ENCODE peak calls at places on chromosomes 3 and 15, in nine cellular contexts. One of them, this sample, is unnamed.

GRCh38 chr3:138442996-138443395 is 8.6 kb downstream of the ESYT3 start:
- DNase-seq in PC-3: no peak
- DNase-seq in breast epithelium: no peak
- DNase-seq in gastrocnemius medialis: no peak
- DNase-seq in uterus: no peak
- DNase-seq in GM23338: no peak
- DNase-seq in sigmoid colon: no peak
- DNase-seq in CD8-positive, alpha-beta memory T cell: no peak
- DNase-seq in HCT116: no peak
- DNase-seq in this sample: no peak

GRCh38 chr3:81581966-81582599 is 179.4 kb downstream of the GBE1 start:
- DNase-seq in PC-3: peak
- DNase-seq in breast epithelium: no peak
- DNase-seq in gastrocnemius medialis: no peak
- DNase-seq in uterus: peak
- DNase-seq in GM23338: peak
- DNase-seq in sigmoid colon: no peak
- DNase-seq in CD8-positive, alpha-beta memory T cell: no peak
- DNase-seq in HCT116: peak
- DNase-seq in this sample: peak

GRCh38 chr3:157079677-157080369 is 80.1 kb downstream of the CCNL1 start:
- DNase-seq in PC-3: no peak
- DNase-seq in breast epithelium: no peak
- DNase-seq in gastrocnemius medialis: no peak
- DNase-seq in uterus: no peak
- DNase-seq in GM23338: no peak
- DNase-seq in sigmoid colon: no peak
- DNase-seq in CD8-positive, alpha-beta memory T cell: no peak
- DNase-seq in HCT116: no peak
- DNase-seq in this sample: no peak

GRCh38 chr3:79005084-79005483 is 762.7 kb downstream of the ROBO1 start:
- DNase-seq in PC-3: no peak
- DNase-seq in breast epithelium: no peak
- DNase-seq in gastrocnemius medialis: no peak
- DNase-seq in uterus: no peak
- DNase-seq in GM23338: no peak
- DNase-seq in sigmoid colon: no peak
- DNase-seq in CD8-positive, alpha-beta memory T cell: no peak
- DNase-seq in HCT116: no peak
- DNase-seq in this sample: peak

GRCh38 chr3:4633078-4634004 is 140.2 kb downstream of the ITPR1 start:
- DNase-seq in PC-3: peak
- DNase-seq in breast epithelium: no peak
- DNase-seq in gastrocnemius medialis: no peak
- DNase-seq in uterus: no peak
- DNase-seq in GM23338: peak
- DNase-seq in sigmoid colon: no peak
- DNase-seq in CD8-positive, alpha-beta memory T cell: no peak
- DNase-seq in HCT116: peak
- DNase-seq in this sample: peak

GRCh38 chr15:72782993-72783562 is 480 bp downstream of the ADPGK start:
- DNase-seq in PC-3: peak
- DNase-seq in breast epithelium: peak
- DNase-seq in gastrocnemius medialis: peak
- DNase-seq in uterus: no peak
- DNase-seq in GM23338: peak
- DNase-seq in sigmoid colon: peak
- DNase-seq in CD8-positive, alpha-beta memory T cell: no peak
- DNase-seq in HCT116: no peak
- DNase-seq in this sample: no peak

GRCh38 chr15:68608206-68608843 is 29.5 kb downstream of the CORO2B start:
- DNase-seq in PC-3: no peak
- DNase-seq in breast epithelium: no peak
- DNase-seq in gastrocnemius medialis: peak
- DNase-seq in uterus: peak
- DNase-seq in GM23338: peak
- DNase-seq in sigmoid colon: peak
- DNase-seq in CD8-positive, alpha-beta memory T cell: no peak
- DNase-seq in HCT116: no peak
- DNase-seq in this sample: no peak

GRCh38 chr3:146165370-146165769 is 4.4 kb upstream of the PLOD2 start:
- DNase-seq in PC-3: peak
- DNase-seq in breast epithelium: no peak
- DNase-seq in gastrocnemius medialis: no peak
- DNase-seq in uterus: no peak
- DNase-seq in GM23338: no peak
- DNase-seq in sigmoid colon: no peak
- DNase-seq in CD8-positive, alpha-beta memory T cell: no peak
- DNase-seq in HCT116: no peak
- DNase-seq in this sample: peak

GRCh38 chr3:63654246-63654645 is 1.8 kb downstream of the SNTN start:
- DNase-seq in PC-3: no peak
- DNase-seq in breast epithelium: no peak
- DNase-seq in gastrocnemius medialis: no peak
- DNase-seq in uterus: no peak
- DNase-seq in GM23338: no peak
- DNase-seq in sigmoid colon: no peak
- DNase-seq in CD8-positive, alpha-beta memory T cell: no peak
- DNase-seq in HCT116: no peak
- DNase-seq in this sample: peak

GRCh38 chr15:31483924-31484368 is 157.3 kb downstream of the KLF13 start:
- DNase-seq in PC-3: no peak
- DNase-seq in breast epithelium: no peak
- DNase-seq in gastrocnemius medialis: no peak
- DNase-seq in uterus: no peak
- DNase-seq in GM23338: peak
- DNase-seq in sigmoid colon: no peak
- DNase-seq in CD8-positive, alpha-beta memory T cell: peak
- DNase-seq in HCT116: no peak
- DNase-seq in this sample: no peak
- H3K4me3 ChIP-seq in PC-3: no peak
- H3K4me3 ChIP-seq in breast epithelium: no peak
- H3K4me3 ChIP-seq in gastrocnemius medialis: no peak
- H3K4me3 ChIP-seq in uterus: no peak
- H3K4me3 ChIP-seq in GM23338: peak
- H3K4me3 ChIP-seq in sigmoid colon: no peak
- H3K4me3 ChIP-seq in CD8-positive, alpha-beta memory T cell: no peak
- H3K4me3 ChIP-seq in HCT116: no peak
- H3K4me3 ChIP-seq in this sample: no peak

GRCh38 chr15:78766041-78766440 is 45.2 kb downstream of the ADAMTS7 start:
- DNase-seq in PC-3: no peak
- DNase-seq in breast epithelium: no peak
- DNase-seq in gastrocnemius medialis: peak
- DNase-seq in uterus: peak
- DNase-seq in GM23338: no peak
- DNase-seq in sigmoid colon: peak
- DNase-seq in CD8-positive, alpha-beta memory T cell: no peak
- DNase-seq in HCT116: no peak
- DNase-seq in this sample: no peak
- H3K27ac ChIP-seq in PC-3: no peak
- H3K27ac ChIP-seq in breast epithelium: no peak
- H3K27ac ChIP-seq in gastrocnemius medialis: no peak
- H3K27ac ChIP-seq in uterus: no peak
- H3K27ac ChIP-seq in GM23338: no peak
- H3K27ac ChIP-seq in sigmoid colon: no peak
- H3K27ac ChIP-seq in CD8-positive, alpha-beta memory T cell: no peak
- H3K27ac ChIP-seq in HCT116: no peak
- H3K27ac ChIP-seq in this sample: no peak

DNA sequence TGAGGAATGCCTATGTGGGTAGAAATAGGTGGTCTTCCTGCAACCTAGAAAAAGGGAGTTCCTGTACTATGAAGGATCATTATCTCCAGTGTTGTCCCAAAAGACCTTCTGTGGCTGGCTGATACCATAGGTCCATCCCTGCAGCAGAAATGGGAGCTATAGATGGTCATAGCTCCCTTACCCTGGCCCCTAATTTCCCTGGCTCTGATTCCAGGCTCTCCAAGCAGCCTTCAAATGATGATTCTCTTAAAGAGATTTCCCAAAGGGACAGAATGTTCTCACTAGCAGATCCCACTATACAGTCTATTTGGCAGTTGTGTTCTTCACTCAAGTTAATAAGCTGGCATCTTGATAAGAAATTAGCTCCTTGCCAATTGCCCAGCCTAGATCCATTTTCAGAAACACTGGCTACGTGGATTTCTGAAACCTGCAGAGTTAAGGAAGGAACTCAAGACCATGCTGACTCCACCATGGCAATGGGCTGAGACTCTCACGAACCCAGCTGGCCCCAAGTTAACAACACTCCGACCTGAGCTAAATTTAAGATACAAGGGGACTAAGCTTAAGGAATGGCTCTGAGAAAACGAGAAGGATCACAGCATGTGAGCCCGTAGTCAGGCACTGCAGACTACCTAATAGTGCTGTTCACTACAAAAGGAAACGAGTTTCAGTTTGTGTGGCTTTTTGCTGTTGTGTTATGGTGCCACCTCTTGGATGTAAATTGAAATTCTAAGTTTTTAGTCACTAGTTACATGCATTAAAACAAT is 11.4 kb downstream of the C15orf40 start:
- DNase-seq in PC-3: peak
- DNase-seq in breast epithelium: no peak
- DNase-seq in gastrocnemius medialis: no peak
- DNase-seq in uterus: no peak
- DNase-seq in GM23338: peak
- DNase-seq in sigmoid colon: no peak
- DNase-seq in CD8-positive, alpha-beta memory T cell: no peak
- DNase-seq in HCT116: no peak
- DNase-seq in this sample: peak
- H3K4me3 ChIP-seq in PC-3: peak
- H3K4me3 ChIP-seq in breast epithelium: no peak
- H3K4me3 ChIP-seq in gastrocnemius medialis: peak
- H3K4me3 ChIP-seq in uterus: no peak
- H3K4me3 ChIP-seq in GM23338: no peak
- H3K4me3 ChIP-seq in sigmoid colon: no peak
- H3K4me3 ChIP-seq in CD8-positive, alpha-beta memory T cell: peak
- H3K4me3 ChIP-seq in HCT116: no peak
- H3K4me3 ChIP-seq in this sample: peak

GRCh38 chr3:134331811-134332199 is 42.4 kb downstream of the AMOTL2 start:
- DNase-seq in PC-3: no peak
- DNase-seq in breast epithelium: no peak
- DNase-seq in gastrocnemius medialis: no peak
- DNase-seq in uterus: no peak
- DNase-seq in GM23338: peak
- DNase-seq in sigmoid colon: no peak
- DNase-seq in CD8-positive, alpha-beta memory T cell: no peak
- DNase-seq in HCT116: no peak
- DNase-seq in this sample: no peak
- H3K27ac ChIP-seq in PC-3: no peak
- H3K27ac ChIP-seq in breast epithelium: peak
- H3K27ac ChIP-seq in gastrocnemius medialis: no peak
- H3K27ac ChIP-seq in uterus: peak
- H3K27ac ChIP-seq in GM23338: peak
- H3K27ac ChIP-seq in sigmoid colon: peak
- H3K27ac ChIP-seq in CD8-positive, alpha-beta memory T cell: no peak
- H3K27ac ChIP-seq in HCT116: no peak
- H3K27ac ChIP-seq in this sample: peak

DNA sequence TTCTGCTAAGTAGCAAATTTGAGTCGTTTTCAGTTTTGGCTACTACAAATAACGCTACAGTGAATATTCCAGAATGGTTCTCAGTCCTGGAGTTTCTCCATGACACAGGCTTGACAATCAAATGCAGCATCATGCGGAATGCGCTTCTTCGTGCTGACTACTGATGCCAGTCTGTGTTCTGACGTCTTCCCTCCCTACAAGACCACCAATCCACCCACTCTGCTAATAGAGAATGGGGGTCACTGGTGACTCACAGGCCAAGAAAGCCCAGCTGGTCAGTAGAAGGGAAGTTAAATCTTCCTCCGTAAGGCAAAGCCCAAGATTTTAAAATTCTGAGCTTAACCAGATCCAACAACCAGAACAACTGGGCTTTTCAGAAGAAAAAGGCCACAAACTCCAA is 115.1 kb downstream of the XXYLT1 start:
- DNase-seq in PC-3: no peak
- DNase-seq in breast epithelium: no peak
- DNase-seq in gastrocnemius medialis: no peak
- DNase-seq in uterus: no peak
- DNase-seq in GM23338: no peak
- DNase-seq in sigmoid colon: no peak
- DNase-seq in CD8-positive, alpha-beta memory T cell: no peak
- DNase-seq in HCT116: no peak
- DNase-seq in this sample: no peak
- H3K4me3 ChIP-seq in PC-3: no peak
- H3K4me3 ChIP-seq in breast epithelium: no peak
- H3K4me3 ChIP-seq in gastrocnemius medialis: no peak
- H3K4me3 ChIP-seq in uterus: no peak
- H3K4me3 ChIP-seq in GM23338: no peak
- H3K4me3 ChIP-seq in sigmoid colon: no peak
- H3K4me3 ChIP-seq in CD8-positive, alpha-beta memory T cell: no peak
- H3K4me3 ChIP-seq in HCT116: no peak
- H3K4me3 ChIP-seq in this sample: no peak

GRCh38 chr3:48130321-48130881 is 57.8 kb downstream of the CDC25A start:
- DNase-seq in PC-3: no peak
- DNase-seq in breast epithelium: no peak
- DNase-seq in gastrocnemius medialis: peak
- DNase-seq in uterus: peak
- DNase-seq in GM23338: no peak
- DNase-seq in sigmoid colon: peak
- DNase-seq in CD8-positive, alpha-beta memory T cell: no peak
- DNase-seq in HCT116: no peak
- DNase-seq in this sample: peak
- H3K27ac ChIP-seq in PC-3: no peak
- H3K27ac ChIP-seq in breast epithelium: peak
- H3K27ac ChIP-seq in gastrocnemius medialis: peak
- H3K27ac ChIP-seq in uterus: peak
- H3K27ac ChIP-seq in GM23338: no peak
- H3K27ac ChIP-seq in sigmoid colon: peak
- H3K27ac ChIP-seq in CD8-positive, alpha-beta memory T cell: no peak
- H3K27ac ChIP-seq in HCT116: no peak
- H3K27ac ChIP-seq in this sample: peak

DNA sequence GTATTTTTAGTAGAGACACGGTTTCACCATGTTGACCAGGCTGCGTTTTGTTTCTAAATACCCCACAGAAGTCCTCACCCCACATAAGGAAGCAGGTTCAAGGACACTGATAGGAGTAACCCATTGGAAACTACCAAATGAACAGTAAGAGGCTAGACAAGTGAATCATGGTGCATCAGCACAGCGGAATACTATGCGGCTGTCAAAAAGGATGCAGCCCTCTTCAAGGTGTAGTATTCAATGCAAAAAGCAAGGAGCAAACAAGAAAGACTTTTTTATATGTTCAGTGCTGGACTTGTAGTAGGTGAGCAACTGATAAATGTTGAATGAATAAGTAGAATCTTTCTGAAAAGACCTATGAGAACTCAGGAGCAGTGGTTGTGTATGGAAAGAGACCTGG is 10.4 kb upstream of the ALAS1 start:
- DNase-seq in PC-3: no peak
- DNase-seq in breast epithelium: no peak
- DNase-seq in gastrocnemius medialis: no peak
- DNase-seq in uterus: no peak
- DNase-seq in GM23338: no peak
- DNase-seq in sigmoid colon: no peak
- DNase-seq in CD8-positive, alpha-beta memory T cell: no peak
- DNase-seq in HCT116: no peak
- DNase-seq in this sample: no peak
- H3K4me3 ChIP-seq in PC-3: no peak
- H3K4me3 ChIP-seq in breast epithelium: no peak
- H3K4me3 ChIP-seq in gastrocnemius medialis: no peak
- H3K4me3 ChIP-seq in uterus: no peak
- H3K4me3 ChIP-seq in GM23338: no peak
- H3K4me3 ChIP-seq in sigmoid colon: no peak
- H3K4me3 ChIP-seq in CD8-positive, alpha-beta memory T cell: no peak
- H3K4me3 ChIP-seq in HCT116: no peak
- H3K4me3 ChIP-seq in this sample: no peak

This sample was measured in brain microvascular endothelial cell.